ENCODE peak calls at places on chromosomes 1 and 21, in eight cellular contexts. M is stimulated activated naive CD8-positive, alpha-beta T cell treated with anti-CD3 and anti-CD28 coated beads, Interleukin-15, Interleukin-2, amounts not matched to agents 100 U/mL and 50 U/mL, for 24 hours; V is T-cell; X is activated CD4-positive, alpha-beta T cell treated with anti-CD3 and anti-CD28 coated beads, Interleukin-2, amount 10 ng/mL, durations not matched to agents 7 days and 5 days; Z is CD8-positive, alpha-beta memory T cell; P is EH; H is endothelial cell; K is aorta. I is an unnamed sample.

GRCh38 chr1:245751671-245752070 is 596.9 kb downstream of the KIF26B start:
- DNase-seq in M (no peak), P (peak), Z (no peak), V (no peak), K (no peak), H (no peak), X (no peak), I (no peak)

GRCh38 chr1:59070607-59071006 is 226.3 kb upstream of the FGGY start:
- DNase-seq in P (no peak), Z (no peak), K (no peak), H (no peak), M (no peak), X (no peak), V (no peak), I (no peak)

GRCh38 chr1:181043025-181043880 is 9.5 kb downstream of the MR1 start:
- DNase-seq in V (no peak), K (no peak), P (peak), X (no peak), H (no peak), Z (no peak), M (peak), I (no peak)

GRCh38 chr1:150233359-150234308 is 2.3 kb downstream of the ANP32E start:
- DNase-seq in M (no peak), K (peak), V (no peak), P (peak), X (no peak), H (no peak), Z (peak), I (no peak)

GRCh38 chr1:60904079-60904852 is 178.1 kb upstream of the NFIA start:
- DNase-seq in P (no peak), H (no peak), V (no peak), K (peak), M (no peak), Z (no peak), X (no peak), I (no peak)

GRCh38 chr1:52127181-52128175 is 14.4 kb upstream of the ZFYVE9 start:
- DNase-seq in K (no peak), Z (no peak), V (no peak), M (peak), P (peak), X (peak), H (peak), I (no peak)

GRCh38 chr1:29197590-29197924 is 15.9 kb upstream of the SRSF4 start:
- DNase-seq in H (peak), Z (no peak), K (no peak), X (peak), P (peak), M (peak), V (no peak), I (no peak)

GRCh38 chr1:99886179-99886578 is 36.0 kb downstream of the AGL start:
- DNase-seq in P (no peak), H (no peak), X (no peak), K (no peak), Z (no peak), V (no peak), M (no peak), I (no peak)

GRCh38 chr1:28370220-28371010 is 875 bp downstream of the PHACTR4 start:
- DNase-seq in K (no peak), P (peak), M (peak), Z (no peak), V (peak), H (peak), X (peak), I (no peak)

GRCh38 chr1:35220976-35221375 is 28.0 kb upstream of the SFPQ start:
- DNase-seq in V (no peak), Z (no peak), H (peak), X (peak), K (no peak), M (no peak), P (peak), I (no peak)

GRCh38 chr1:71850936-71851335 is 431.4 kb downstream of the NEGR1 start:
- DNase-seq in Z (no peak), V (no peak), K (no peak), X (no peak), P (no peak), M (no peak), H (no peak), I (no peak)

GRCh38 chr1:31498376-31499040 is 77.8 kb upstream of the TINAGL1 start:
- DNase-seq in K (no peak), H (no peak), V (no peak), Z (no peak), P (no peak), M (no peak), X (no peak), I (no peak)

GRCh38 chr1:33263890-33264504 is 7.7 kb downstream of the ZNF362 start:
- DNase-seq in Z (no peak), M (no peak), X (no peak), P (no peak), V (no peak), H (no peak), K (peak), I (no peak)

GRCh38 chr21:39263372-39263771 is 50.1 kb downstream of the BRWD1 start:
- DNase-seq in K (no peak), Z (no peak), M (no peak), P (peak), H (no peak), V (no peak), X (no peak), I (no peak)

GRCh38 chr1:61358770-61359455 is 276.6 kb downstream of the NFIA start:
- DNase-seq in M (no peak), K (no peak), X (no peak), Z (no peak), H (no peak), P (no peak), V (no peak), I (no peak)

GRCh38 chr1:213684454-213684853 is 303.3 kb upstream of the PROX1 start:
- DNase-seq in V (no peak), X (no peak), P (no peak), H (no peak), M (no peak), Z (no peak), K (no peak), I (no peak)

GRCh38 chr1:182604835-182605164 is 611 bp upstream of the RGS16 start:
- DNase-seq in M (no peak), X (no peak), Z (no peak), P (no peak), K (no peak), V (no peak), H (no peak), I (no peak)

GRCh38 chr21:46182548-46183336 is 1.5 kb downstream of the SPATC1L start:
- DNase-seq in P (peak), Z (no peak), M (no peak), H (no peak), K (peak), X (no peak), V (no peak), I (no peak)

GRCh38 chr1:229004227-229004833 is 266.6 kb upstream of the RAB4A start:
- DNase-seq in M (no peak), V (no peak), X (no peak), Z (no peak), K (no peak), P (no peak), H (no peak), I (no peak)

GRCh38 chr1:185973645-185974044 is 239.5 kb downstream of the HMCN1 start:
- DNase-seq in K (no peak), Z (no peak), V (no peak), X (no peak), M (no peak), H (no peak), P (peak), I (no peak)

GRCh38 chr1:194295690-194296089 is 1109.3 kb upstream of the B3GALT2 start:
- DNase-seq in Z (no peak), P (peak), K (no peak), X (peak), V (peak), M (no peak), H (peak), I (peak)

GRCh38 chr1:240998024-240998423 is 359.0 kb downstream of the RGS7 start:
- DNase-seq in X (no peak), Z (no peak), M (no peak), P (peak), V (no peak), H (no peak), K (no peak), I (no peak)

GRCh38 chr1:63674865-63675815 is 81.9 kb downstream of the PGM1 start:
- DNase-seq in Z (no peak), H (no peak), K (no peak), P (no peak), X (no peak), M (no peak), V (no peak), I (no peak)

GRCh38 chr1:39859859-39860812 is 23.2 kb downstream of the TRIT1 start:
- DNase-seq in P (no peak), V (no peak), H (no peak), K (no peak), Z (no peak), X (no peak), M (no peak), I (no peak)

GRCh38 chr1:46039571-46040052 is 92.8 kb downstream of the PIK3R3 start:
- DNase-seq in X (no peak), H (no peak), V (no peak), Z (no peak), M (no peak), K (no peak), P (peak), I (no peak)

GRCh38 chr1:199046618-199047017 is 407.8 kb downstream of the PTPRC start:
- DNase-seq in K (no peak), M (no peak), H (no peak), X (no peak), V (no peak), Z (no peak), P (peak), I (no peak)

GRCh38 chr1:32872189-32872898 is 1.6 kb upstream of the FNDC5 start:
- DNase-seq in V (peak), H (peak), M (peak), Z (peak), X (peak), P (peak), K (peak), I (peak)

GRCh38 chr1:211174375-211174774 is 40.4 kb upstream of the KCNH1 start:
- DNase-seq in H (no peak), V (no peak), K (no peak), X (no peak), P (no peak), Z (no peak), M (no peak), I (no peak)

GRCh38 chr1:5424802-5425201 is 567.4 kb downstream of the NPHP4 start:
- DNase-seq in X (no peak), K (no peak), M (no peak), P (no peak), V (no peak), H (no peak), Z (no peak), I (no peak)

I was measured in GM12864.